ENCODE peak calls at places on chromosomes 1 and 21, in four cellular contexts. B is stimulated activated CD4-positive, alpha-beta T cell treated with anti-CD3 and anti-CD28 coated beads, TNF-alpha, amount 100 ng/mL, for 4 hours; N is NCI-H446 treated with DMSO at 0.1 percent for 48 hours; V is NCI-H1092. Z is an unnamed sample.

GRCh38 chr1:19815801-19816736 is 986 bp upstream of the RNF186 start:
- DNase-seq in B (no peak), N (no peak), V (peak; percentile 30), Z (no peak)

GRCh38 chr1:93004566-93005251 is 43.4 kb upstream of the DIPK1A start:
- DNase-seq in B (no peak), N (no peak), V (no peak), Z (no peak)

GRCh38 chr1:116150368-116150767 is 39.2 kb downstream of the MAB21L3 start:
- DNase-seq in B (no peak), N (no peak), V (no peak), Z (no peak)

GRCh38 chr1:20981903-20982695 is 194.6 kb downstream of the EIF4G3 start:
- DNase-seq in B (no peak), N (no peak), V (peak; percentile 3), Z (no peak)

GRCh38 chr1:69791311-69791710 is 223.6 kb downstream of the LRRC7 start:
- DNase-seq in B (no peak), N (no peak), V (no peak), Z (no peak)

GRCh38 chr1:185565314-185565713 is 168.9 kb upstream of the HMCN1 start:
- DNase-seq in B (no peak), N (no peak), V (no peak), Z (no peak)

GRCh38 chr1:178632619-178633018 is 92.4 kb upstream of the RALGPS2 start:
- DNase-seq in B (no peak), N (no peak), V (no peak), Z (no peak)

GRCh38 chr1:233088613-233089012 is 138.2 kb downstream of the NTPCR start:
- DNase-seq in B (no peak), N (no peak), V (no peak), Z (no peak)

GRCh38 chr1:47724427-47724999 is 272.7 kb downstream of the TRABD2B start:
- DNase-seq in B (no peak), N (no peak), V (no peak), Z (no peak)

GRCh38 chr21:44974676-44975075 is 34.8 kb downstream of the SLX9 start:
- DNase-seq in B (no peak), N (no peak), V (no peak), Z (no peak)

GRCh38 chr1:215807926-215808325 is 240.8 kb downstream of the KCTD3 start:
- DNase-seq in B (no peak), N (no peak), V (no peak), Z (no peak)

GRCh38 chr21:15842565-15842880 is 112.7 kb downstream of the USP25 start:
- DNase-seq in B (no peak), N (no peak), V (no peak), Z (no peak)

GRCh38 chr1:160192234-160192633 is 1.9 kb downstream of the CASQ1 start:
- DNase-seq in B (no peak), N (no peak), V (no peak), Z (no peak)

GRCh38 chr1:12467570-12468286 is 150.3 kb downstream of the DHRS3 start:
- DNase-seq in B (no peak), N (no peak), V (no peak), Z (no peak)

GRCh38 chr1:205420938-205421337 is 918 bp downstream of the LEMD1 start:
- DNase-seq in B (no peak), N (no peak), V (no peak), Z (no peak)

GRCh38 chr1:225842074-225842473 is 32.1 kb downstream of the EPHX1 start:
- DNase-seq in B (no peak), N (no peak), V (no peak), Z (no peak)

GRCh38 chr1:52368383-52369172 is 2.6 kb upstream of the CC2D1B start:
- DNase-seq in B (peak; percentile 25), N (no peak), V (peak; percentile 24), Z (no peak)

GRCh38 chr21:31142600-31142999 is 104.3 kb upstream of the KRTAP19-8 start:
- DNase-seq in B (peak; percentile 21), N (no peak), V (no peak), Z (no peak)

GRCh38 chr21:44943686-44944550 is 4.1 kb downstream of the SLX9 start:
- DNase-seq in B (no peak), N (no peak), V (no peak), Z (no peak)

GRCh38 chr1:188670837-188671236 is 1806.8 kb downstream of the BRINP3 start:
- DNase-seq in B (no peak), N (no peak), V (no peak), Z (no peak)

GRCh38 chr21:34801519-34802132 is 132.8 kb downstream of the CLIC6 start:
- DNase-seq in B (no peak), N (no peak), V (no peak), Z (no peak)

GRCh38 chr1:237875291-237875690 is 15.4 kb downstream of the ZP4 start:
- DNase-seq in B (no peak), N (no peak), V (no peak), Z (no peak)

GRCh38 chr1:147647796-147648633 is 22.3 kb downstream of the ACP6 start:
- DNase-seq in B (no peak), N (no peak), V (no peak), Z (no peak)

GRCh38 chr1:16068356-16069270 is 4.8 kb downstream of the FAM131C start:
- DNase-seq in B (no peak), N (no peak), V (no peak), Z (no peak)

GRCh38 chr1:197599789-197600188 is 175.5 kb downstream of the DENND1B start:
- DNase-seq in B (no peak), N (no peak), V (no peak), Z (no peak)

GRCh38 chr1:30638086-30638485 is 85.3 kb downstream of the MATN1 start:
- DNase-seq in B (no peak), N (no peak), V (no peak), Z (no peak)

GRCh38 chr1:234862944-234863515 is 253.1 kb upstream of the IRF2BP2 start:
- DNase-seq in B (no peak), N (peak; percentile 58), V (no peak), Z (no peak)

GRCh38 chr1:236861560-236862230 is 66.6 kb downstream of the MTR start:
- DNase-seq in B (no peak), N (no peak), V (no peak), Z (no peak)

Z was measured in GF-D8.